ENCODE peak calls at places on chromosomes 4 and X, in five cellular contexts. C is NB4, M is H9, N is nephron progenitor cell, O is HCT116. J is an unnamed sample.

GRCh38 chrX:22203186-22203585 is 69.5 kb upstream of the CBLL2 start:
- DNase-seq in O (no peak), N (no peak), M (no peak), C (no peak), J (no peak)

GRCh38 chr4:185108185-185108584 is 34.9 kb upstream of the SLC25A4 start:
- DNase-seq in O (no peak), M (no peak), C (no peak), N (no peak), J (no peak)

GRCh38 chrX:110301194-110301593 is 16.7 kb downstream of the AMMECR1 start:
- DNase-seq in O (no peak), M (no peak), C (no peak), N (no peak), J (no peak)

GRCh38 chr4:2673157-2673556 is 83.0 kb downstream of the TNIP2 start:
- DNase-seq in O (no peak), M (no peak), N (no peak), C (peak; percentile 29), J (no peak)

GRCh38 chr4:2332201-2332975 is 70.5 kb upstream of the MXD4 start:
- DNase-seq in O (no peak), N (no peak), M (no peak), C (peak; percentile 72), J (no peak)

GRCh38 chrX:39152106-39152649 is 350.9 kb downstream of the MID1IP1 start:
- DNase-seq in O (no peak), N (peak; percentile 77), M (peak; percentile 76), C (peak; percentile 58), J (peak; percentile 68)

GRCh38 chrX:31058284-31058683 is 13.6 kb downstream of the FTHL17 start:
- DNase-seq in M (no peak), C (no peak), O (no peak), N (no peak), J (no peak)

GRCh38 chrX:109886122-109886761 is 116.7 kb upstream of the TMEM164 start:
- DNase-seq in C (peak; percentile 73), M (peak; percentile 38), N (peak; percentile 60), O (peak; percentile 37), J (peak; percentile 38)

GRCh38 chr4:177107288-177107901 is 202.3 kb upstream of the NEIL3 start:
- DNase-seq in N (no peak), C (no peak), O (no peak), M (no peak), J (no peak)

GRCh38 chr4:177105526-177105925 is 204.1 kb upstream of the NEIL3 start:
- DNase-seq in O (no peak), C (no peak), M (no peak), N (no peak), J (no peak)

GRCh38 chr4:177109769-177110168 is 199.9 kb upstream of the NEIL3 start:
- DNase-seq in O (no peak), N (no peak), C (no peak), M (no peak), J (no peak)

DNA sequence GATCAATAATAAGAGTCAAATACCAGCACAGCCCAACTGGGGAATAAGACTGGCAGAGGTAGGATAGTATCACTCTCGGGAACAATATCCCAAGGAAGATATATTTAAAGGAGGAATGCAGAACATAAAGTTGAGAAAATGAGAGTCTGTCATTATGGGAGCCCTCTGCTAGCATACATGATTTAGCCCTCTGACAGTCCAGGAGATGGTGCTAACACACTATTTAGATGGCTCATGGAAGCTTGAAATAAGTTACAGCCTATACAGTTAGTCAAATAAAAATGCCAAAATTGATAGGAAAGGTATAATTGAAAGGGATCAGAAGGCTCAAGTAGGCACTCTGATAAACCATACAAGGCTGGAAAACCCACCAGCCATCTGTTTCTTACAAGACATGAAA is 201.0 kb upstream of the NEIL3 start:
- DNase-seq in O (no peak), N (no peak), C (peak; percentile 9), M (no peak), J (no peak)
- TF ChIP-seq CTCF in O (no peak), N (no peak), C (no peak), M (peak; percentile 39), J (no peak)

GRCh38 chr4:109315818-109316217 is 13.4 kb upstream of the COL25A1 start:
- DNase-seq in O (no peak), M (no peak), C (no peak), N (no peak), J (no peak)
- TF ChIP-seq CTCF in O (no peak), M (peak; percentile 49), C (no peak), N (no peak), J (peak; percentile 38)

GRCh38 chrX:74613350-74614192 is 853 bp downstream of the RLIM start:
- DNase-seq in O (no peak), M (no peak), C (peak; percentile 60), N (peak; percentile 2), J (no peak)
- TF ChIP-seq CTCF in O (no peak), M (no peak), C (no peak), N (no peak), J (no peak)

GRCh38 chr4:39029752-39030694 is 2.2 kb downstream of the TMEM156 start:
- DNase-seq in M (no peak), C (peak; percentile 68), O (no peak), N (no peak), J (no peak)
- TF ChIP-seq CTCF in M (no peak), C (peak; percentile 15), O (no peak), N (no peak), J (no peak)

GRCh38 chr4:95204873-95205272 is 343.9 kb downstream of the UNC5C start:
- DNase-seq in N (no peak), C (no peak), O (peak; percentile 12), M (no peak), J (no peak)
- TF ChIP-seq CTCF in N (peak; percentile 46), C (no peak), O (peak; percentile 21), M (peak; percentile 67), J (no peak)

DNA sequence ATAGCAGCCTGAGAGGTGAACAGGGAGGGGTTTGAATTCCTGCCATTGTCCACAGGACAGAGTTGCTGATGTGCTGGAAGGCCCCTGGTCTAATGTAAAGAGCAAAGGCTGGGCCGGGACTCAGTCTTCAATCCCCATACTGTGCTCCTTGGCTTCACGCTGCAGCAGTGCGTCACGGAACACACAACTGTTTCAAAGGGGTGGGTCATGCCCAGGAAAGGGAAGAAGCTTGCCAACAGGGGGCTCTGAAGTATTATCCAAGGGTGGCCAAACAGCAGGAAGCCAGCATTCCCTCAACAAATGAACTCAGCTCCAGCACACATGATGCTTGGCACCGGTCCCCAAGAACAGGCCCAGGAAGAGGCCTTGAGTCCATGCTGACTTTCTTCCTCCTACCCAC is 122.5 kb downstream of the NFKB1 start:
- DNase-seq in N (no peak), O (peak; percentile 28), C (peak; percentile 29), M (peak; percentile 41), J (no peak)
- TF ChIP-seq CTCF in N (no peak), O (peak; percentile 52), C (no peak), M (peak; percentile 44), J (no peak)

GRCh38 chr4:59583845-59584568 is 1616.1 kb upstream of the ADGRL3 start:
- DNase-seq in N (no peak), C (no peak), O (no peak), M (no peak), J (no peak)
- TF ChIP-seq CTCF in N (no peak), C (no peak), O (no peak), M (no peak), J (no peak)

GRCh38 chr4:118682928-118683327 is 2.3 kb upstream of the METTL14 start:
- DNase-seq in O (no peak), N (no peak), C (peak; percentile 62), M (no peak), J (no peak)

GRCh38 chr4:118680808-118681207 is 4.4 kb upstream of the METTL14 start:
- DNase-seq in M (peak; percentile 33), O (no peak), N (no peak), C (peak; percentile 18), J (no peak)

GRCh38 chr4:118683513-118683912 is 1.7 kb upstream of the METTL14 start:
- DNase-seq in N (no peak), C (peak; percentile 46), M (peak; percentile 46), O (no peak), J (no peak)

GRCh38 chr4:118684873-118685811 is at the start of gene METTL14:
- DNase-seq in O (peak; percentile 86), M (peak; percentile 97), N (peak; percentile 93), C (peak; percentile 95), J (peak; percentile 90)
- TF ChIP-seq CTCF in O (no peak), M (no peak), N (no peak), C (no peak), J (no peak)

J was measured in endothelial cell.